ENCODE peak calls at places on chromosomes 3 and 15, in eight cellular contexts. G is RWPE2, D is body of pancreas, F is left lung, Q is Right ventricle myocardium inferior, X is T-helper 17 cell, C is mucosa of descending colon, H is pancreas. T is an unnamed sample.

GRCh38 chr3:72058493-72059081 is 273.6 kb upstream of the PROK2 start:
- ATAC-seq in G (no peak), D (no peak), F (no peak), Q (peak), X (no peak), C (no peak), H (no peak), T (no peak)

GRCh38 chr15:92101706-92102434 is 248.4 kb downstream of the SLCO3A1 start:
- ATAC-seq in G (no peak), D (no peak), F (no peak), Q (no peak), X (peak), C (no peak), H (no peak), T (no peak)

GRCh38 chr3:14602804-14603644 is 48.5 kb upstream of the CCDC174 start:
- ATAC-seq in G (peak), D (peak), F (peak), Q (no peak), X (no peak), C (peak), H (peak), T (peak)

GRCh38 chr3:118666-119065 is 77.9 kb upstream of the CHL1 start:
- ATAC-seq in G (no peak), D (no peak), F (no peak), Q (peak), X (no peak), C (no peak), H (no peak), T (no peak)

GRCh38 chr3:10238330-10238995 is 9.8 kb upstream of the TATDN2 start:
- ATAC-seq in G (no peak), D (no peak), F (no peak), Q (no peak), X (peak), C (no peak), H (no peak), T (no peak)

GRCh38 chr3:10284496-10284895 is 8.3 kb downstream of the GHRL start:
- ATAC-seq in G (no peak), D (no peak), F (no peak), Q (no peak), X (peak), C (no peak), H (no peak), T (no peak)

GRCh38 chr3:187941848-187942194 is 196.6 kb upstream of the BCL6 start:
- ATAC-seq in G (no peak), D (no peak), F (no peak), Q (no peak), X (no peak), C (no peak), H (no peak), T (no peak)

GRCh38 chr3:144272715-144273114 is 301.1 kb downstream of the DIPK2A start:
- ATAC-seq in G (no peak), D (no peak), F (no peak), Q (no peak), X (no peak), C (no peak), H (no peak), T (no peak)

GRCh38 chr3:156201411-156202405 is 81.3 kb downstream of the KCNAB1 start:
- ATAC-seq in G (no peak), D (no peak), F (no peak), Q (no peak), X (no peak), C (no peak), H (no peak), T (no peak)

GRCh38 chr3:72245183-72245811 is 460.3 kb upstream of the PROK2 start:
- ATAC-seq in G (no peak), D (peak), F (peak), Q (peak), X (no peak), C (peak), H (peak), T (no peak)

GRCh38 chr15:78565951-78566774 is 843 bp downstream of the CHRNA5 start:
- ATAC-seq in G (peak), D (peak), F (peak), Q (no peak), X (peak), C (peak), H (peak), T (peak)

GRCh38 chr3:122271246-122271898 is 53.7 kb upstream of the CSTA start:
- ATAC-seq in G (no peak), D (no peak), F (no peak), Q (no peak), X (peak), C (peak), H (no peak), T (no peak)

GRCh38 chr3:24259901-24260512 is 234.6 kb downstream of the THRB start:
- ATAC-seq in G (no peak), D (peak), F (peak), Q (peak), X (no peak), C (no peak), H (peak), T (no peak)

GRCh38 chr15:71747128-71748083 is 62.9 kb upstream of the NR2E3 start:
- ATAC-seq in G (peak), D (peak), F (peak), Q (no peak), X (no peak), C (peak), H (peak), T (peak)

GRCh38 chr3:114553949-114554593 is 260.2 kb downstream of the TIGIT start:
- ATAC-seq in G (no peak), D (no peak), F (no peak), Q (peak), X (no peak), C (no peak), H (no peak), T (no peak)

GRCh38 chr3:10332481-10333358 is 11.8 kb upstream of the SEC13 start:
- ATAC-seq in G (no peak), D (no peak), F (no peak), Q (no peak), X (no peak), C (no peak), H (no peak), T (no peak)

GRCh38 chr3:188943591-188943990 is 228.2 kb upstream of the TPRG1 start:
- ATAC-seq in G (no peak), D (no peak), F (no peak), Q (no peak), X (no peak), C (no peak), H (no peak), T (peak)

GRCh38 chr15:96893159-96893906 is 562.8 kb downstream of the NR2F2 start:
- ATAC-seq in G (peak), D (no peak), F (peak), Q (no peak), X (no peak), C (no peak), H (peak), T (no peak)

GRCh38 chr3:197511853-197512635 is 43.7 kb downstream of the BDH1 start:
- ATAC-seq in G (no peak), D (no peak), F (no peak), Q (no peak), X (no peak), C (no peak), H (no peak), T (no peak)

T was measured in esophagus mucosa.